ENCODE peak calls at places on chromosome 4, in four cellular contexts. R, Q, C and E are unnamed samples.

GRCh38 chr4:93384897-93385296 is 443.7 kb upstream of the ATOH1 start:
- DNase-seq in R (peak), C (peak), Q (no peak), E (no peak)

GRCh38 chr4:1192091-1192492 is 19.7 kb upstream of the SPON2 start:
- DNase-seq in R (peak), Q (peak), C (peak), E (peak)

GRCh38 chr4:159390648-159391047 is 287.8 kb downstream of the RAPGEF2 start:
- DNase-seq in R (peak), Q (no peak), C (peak), E (no peak)

GRCh38 chr4:139647184-139647583 is 18.4 kb upstream of the MGST2 start:
- DNase-seq in R (peak), Q (no peak), C (no peak), E (no peak)

GRCh38 chr4:7842384-7843279 is 97.0 kb downstream of the AFAP1 start:
- DNase-seq in Q (no peak), R (peak), C (peak), E (peak)

GRCh38 chr4:151231915-151232595 is 44.9 kb upstream of the PRSS48 start:
- DNase-seq in Q (peak), R (no peak), C (no peak), E (no peak)

GRCh38 chr4:56742080-56742871 is 61.2 kb upstream of the HOPX start:
- DNase-seq in R (no peak), Q (no peak), C (peak), E (no peak)

GRCh38 chr4:119209586-119209985 is 2.9 kb upstream of the USP53 start:
- DNase-seq in Q (no peak), C (no peak), R (no peak), E (no peak)

GRCh38 chr4:78293841-78294301 is 236.7 kb downstream of the FRAS1 start:
- DNase-seq in Q (no peak), R (peak), C (peak), E (no peak)

GRCh38 chr4:55069248-55069647 is 56.1 kb downstream of the KDR start:
- DNase-seq in R (no peak), Q (no peak), C (no peak), E (no peak)

GRCh38 chr4:31058656-31059055 is 338.5 kb downstream of the PCDH7 start:
- DNase-seq in R (no peak), C (no peak), Q (no peak), E (no peak)

GRCh38 chr4:152591361-152591760 is 55.5 kb upstream of the FBXW7 start:
- DNase-seq in C (no peak), R (no peak), Q (peak), E (peak)

GRCh38 chr4:84912741-84913140 is 53.7 kb downstream of the WDFY3 start:
- DNase-seq in C (no peak), Q (no peak), R (no peak), E (no peak)

GRCh38 chr4:79877511-79877910 is 195.5 kb downstream of the ANTXR2 start:
- DNase-seq in R (no peak), C (no peak), Q (no peak), E (no peak)

GRCh38 chr4:23122666-23123400 is 430.1 kb downstream of the GBA3 start:
- DNase-seq in R (no peak), Q (no peak), C (no peak), E (no peak)

GRCh38 chr4:61220556-61220955 is 20.4 kb downstream of the ADGRL3 start:
- DNase-seq in R (no peak), C (no peak), Q (no peak), E (no peak)

GRCh38 chr4:54100607-54101189 is 735 bp downstream of the GSX2 start:
- DNase-seq in R (no peak), Q (no peak), C (no peak), E (no peak)

GRCh38 chr4:114598191-114599121 is at the start of gene UGT8:
- DNase-seq in Q (peak), C (no peak), R (peak), E (peak)

GRCh38 chr4:76589872-76590846 is 155.1 kb downstream of the SHROOM3 start:
- DNase-seq in R (peak), C (peak), Q (no peak), E (peak)

GRCh38 chr4:170089274-170089742 is 448 bp downstream of the AADAT start:
- DNase-seq in R (peak), Q (no peak), C (peak), E (no peak)

GRCh38 chr4:150769235-150769634 is 187.3 kb downstream of the MAB21L2 start:
- DNase-seq in R (peak), Q (no peak), C (peak), E (no peak)

GRCh38 chr4:98639523-98639922 is 18.9 kb downstream of the TSPAN5 start:
- DNase-seq in R (no peak), C (no peak), Q (no peak), E (no peak)

GRCh38 chr4:140125374-140125773 is 28.6 kb downstream of the MAML3 start:
- DNase-seq in C (no peak), R (no peak), Q (no peak), E (no peak)

GRCh38 chr4:73729534-73730165 is 10.7 kb upstream of the CXCL8 start:
- DNase-seq in Q (peak), C (peak), R (peak), E (peak)

GRCh38 chr4:173182403-173182802 is 13.8 kb downstream of the GALNT7 start:
- DNase-seq in Q (no peak), R (peak), C (peak), E (no peak)

GRCh38 chr4:7924570-7924969 is 15.1 kb downstream of the AFAP1 start:
- DNase-seq in C (no peak), Q (no peak), R (no peak), E (no peak)

GRCh38 chr4:165765053-165765452 is 108.0 kb upstream of the TLL1 start:
- DNase-seq in Q (no peak), C (no peak), R (peak), E (no peak)

GRCh38 chr4:76216975-76217814 is 3.6 kb upstream of the SCARB2 start:
- DNase-seq in Q (no peak), R (no peak), C (no peak), E (no peak)

GRCh38 chr4:141081921-141082381 is 51.3 kb downstream of the RNF150 start:
- DNase-seq in R (no peak), C (no peak), Q (no peak), E (no peak)

GRCh38 chr4:107006218-107006617 is 29.9 kb downstream of the DKK2 start:
- DNase-seq in C (no peak), R (no peak), Q (no peak), E (no peak)

GRCh38 chr4:183287677-183288076 is 32.4 kb downstream of the CLDN22 start:
- DNase-seq in Q (no peak), C (no peak), R (no peak), E (no peak)

GRCh38 chr4:161573836-161574235 is 590.0 kb downstream of the FSTL5 start:
- DNase-seq in C (no peak), R (peak), Q (no peak), E (no peak)

GRCh38 chr4:144356941-144357381 is 216.4 kb upstream of the GYPA start:
- DNase-seq in R (no peak), Q (no peak), C (no peak), E (no peak)